ENCODE peak calls at places on chromosomes 12 and 14, in four cellular contexts. One of them, this sample, is unnamed. For H3K9me3, the result is how much of the 10 kb centered on the place peaks cover.

GRCh38 chr12:8493084-8493483 is 20.2 kb upstream of the CLEC4D start:
- DNase-seq in SK-N-SH: no peak
- DNase-seq in CD4-positive, CD25-positive, alpha-beta regulatory T cell: no peak
- DNase-seq in body of pancreas: peak
- DNase-seq in this sample: no peak

GRCh38 chr12:102527256-102527720 is 46.9 kb upstream of the IGF1 start:
- DNase-seq in body of pancreas: no peak
- DNase-seq in CD4-positive, CD25-positive, alpha-beta regulatory T cell: no peak
- DNase-seq in SK-N-SH: no peak
- DNase-seq in this sample: no peak

GRCh38 chr14:55477680-55478079 is 37.3 kb upstream of the TBPL2 start:
- DNase-seq in body of pancreas: peak
- DNase-seq in SK-N-SH: no peak
- DNase-seq in CD4-positive, CD25-positive, alpha-beta regulatory T cell: no peak
- DNase-seq in this sample: no peak

GRCh38 chr12:31662176-31662849 is 2.8 kb downstream of the ETFBKMT start:
- DNase-seq in body of pancreas: no peak
- DNase-seq in CD4-positive, CD25-positive, alpha-beta regulatory T cell: no peak
- DNase-seq in SK-N-SH: no peak
- DNase-seq in this sample: no peak

GRCh38 chr14:49879683-49880204 is 13.1 kb upstream of the ARF6 start:
- DNase-seq in SK-N-SH: peak
- DNase-seq in body of pancreas: peak
- DNase-seq in CD4-positive, CD25-positive, alpha-beta regulatory T cell: peak
- DNase-seq in this sample: no peak

GRCh38 chr14:92877757-92878431 is 45.1 kb upstream of the CHGA start:
- DNase-seq in body of pancreas: peak
- DNase-seq in SK-N-SH: no peak
- DNase-seq in CD4-positive, CD25-positive, alpha-beta regulatory T cell: no peak
- DNase-seq in this sample: no peak

GRCh38 chr12:92425152-92425551 is 277.6 kb upstream of the PLEKHG7 start:
- DNase-seq in body of pancreas: no peak
- DNase-seq in SK-N-SH: no peak
- DNase-seq in CD4-positive, CD25-positive, alpha-beta regulatory T cell: no peak
- DNase-seq in this sample: no peak

GRCh38 chr12:9363145-9363544 is 154.9 kb upstream of the PZP start:
- DNase-seq in body of pancreas: no peak
- DNase-seq in SK-N-SH: no peak
- DNase-seq in CD4-positive, CD25-positive, alpha-beta regulatory T cell: no peak
- DNase-seq in this sample: no peak

GRCh38 chr14:33932526-33933292 is 18.2 kb downstream of the EGLN3 start:
- DNase-seq in SK-N-SH: no peak
- DNase-seq in CD4-positive, CD25-positive, alpha-beta regulatory T cell: no peak
- DNase-seq in body of pancreas: no peak
- DNase-seq in this sample: no peak

GRCh38 chr12:109469516-109469915 is 7.6 kb downstream of the KCTD10 start:
- DNase-seq in body of pancreas: no peak
- DNase-seq in SK-N-SH: no peak
- DNase-seq in CD4-positive, CD25-positive, alpha-beta regulatory T cell: no peak
- DNase-seq in this sample: no peak

GRCh38 chr12:132354211-132354981 is 25.0 kb upstream of the GALNT9 start:
- DNase-seq in body of pancreas: no peak
- DNase-seq in SK-N-SH: no peak
- DNase-seq in CD4-positive, CD25-positive, alpha-beta regulatory T cell: no peak
- DNase-seq in this sample: no peak
- H3K9me3 ChIP-seq in body of pancreas: under half
- H3K9me3 ChIP-seq in SK-N-SH: under half
- H3K9me3 ChIP-seq in CD4-positive, CD25-positive, alpha-beta regulatory T cell: under half
- H3K9me3 ChIP-seq in this sample: under half

DNA sequence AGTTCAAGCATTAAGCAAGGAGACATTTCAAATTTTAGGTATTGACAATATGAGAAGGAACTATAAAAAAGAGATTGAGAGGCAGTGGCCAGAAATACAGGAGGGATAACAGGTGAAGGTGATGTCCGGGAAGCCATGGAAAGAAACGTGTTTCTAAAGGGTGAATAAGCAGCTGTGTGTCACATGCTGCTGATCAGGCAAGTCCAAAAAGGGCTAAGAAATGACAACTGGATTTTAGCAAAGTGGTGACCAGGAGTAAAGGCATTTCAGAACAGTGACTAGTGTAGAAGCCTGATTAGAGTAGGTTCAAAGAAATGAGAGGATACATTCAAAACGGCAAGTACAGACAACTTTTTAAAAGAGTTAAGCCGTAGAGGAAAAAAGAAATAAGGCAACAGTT is 204.3 kb upstream of the DIO2 start:
- DNase-seq in SK-N-SH: no peak
- DNase-seq in CD4-positive, CD25-positive, alpha-beta regulatory T cell: no peak
- DNase-seq in body of pancreas: no peak
- DNase-seq in this sample: no peak
- H3K4me3 ChIP-seq in SK-N-SH: no peak
- H3K4me3 ChIP-seq in CD4-positive, CD25-positive, alpha-beta regulatory T cell: no peak
- H3K4me3 ChIP-seq in body of pancreas: no peak
- H3K4me3 ChIP-seq in this sample: no peak

DNA sequence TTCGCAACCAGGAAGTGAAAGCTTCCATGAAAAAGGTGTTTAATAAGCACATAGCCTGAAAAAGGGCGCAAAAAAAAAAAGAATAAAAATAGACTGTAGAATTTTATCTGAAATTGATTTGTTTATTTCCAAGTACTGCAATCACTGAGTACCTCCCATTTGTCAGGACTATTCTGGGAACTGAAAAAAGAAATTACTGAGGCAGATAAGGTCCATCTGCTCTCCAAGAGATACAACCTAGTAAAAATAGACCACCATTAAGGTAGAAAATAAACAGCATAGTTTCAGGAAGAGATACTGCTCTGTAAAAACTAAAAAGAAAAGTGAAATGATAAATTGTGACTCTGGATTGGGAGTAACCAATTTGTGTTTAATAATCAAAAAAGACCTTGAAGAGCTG is 24.7 kb downstream of the OR4N2 start:
- DNase-seq in CD4-positive, CD25-positive, alpha-beta regulatory T cell: no peak
- DNase-seq in SK-N-SH: no peak
- DNase-seq in body of pancreas: no peak
- DNase-seq in this sample: no peak
- H3K9me3 ChIP-seq in CD4-positive, CD25-positive, alpha-beta regulatory T cell: under half
- H3K9me3 ChIP-seq in SK-N-SH: under half
- H3K9me3 ChIP-seq in body of pancreas: under half
- H3K9me3 ChIP-seq in this sample: under half

GRCh38 chr14:63357841-63358240 is 39.1 kb upstream of the GPHB5 start:
- DNase-seq in body of pancreas: no peak
- DNase-seq in SK-N-SH: no peak
- DNase-seq in CD4-positive, CD25-positive, alpha-beta regulatory T cell: no peak
- DNase-seq in this sample: no peak
- H3K4me3 ChIP-seq in body of pancreas: no peak
- H3K4me3 ChIP-seq in SK-N-SH: no peak
- H3K4me3 ChIP-seq in CD4-positive, CD25-positive, alpha-beta regulatory T cell: no peak
- H3K4me3 ChIP-seq in this sample: no peak

DNA sequence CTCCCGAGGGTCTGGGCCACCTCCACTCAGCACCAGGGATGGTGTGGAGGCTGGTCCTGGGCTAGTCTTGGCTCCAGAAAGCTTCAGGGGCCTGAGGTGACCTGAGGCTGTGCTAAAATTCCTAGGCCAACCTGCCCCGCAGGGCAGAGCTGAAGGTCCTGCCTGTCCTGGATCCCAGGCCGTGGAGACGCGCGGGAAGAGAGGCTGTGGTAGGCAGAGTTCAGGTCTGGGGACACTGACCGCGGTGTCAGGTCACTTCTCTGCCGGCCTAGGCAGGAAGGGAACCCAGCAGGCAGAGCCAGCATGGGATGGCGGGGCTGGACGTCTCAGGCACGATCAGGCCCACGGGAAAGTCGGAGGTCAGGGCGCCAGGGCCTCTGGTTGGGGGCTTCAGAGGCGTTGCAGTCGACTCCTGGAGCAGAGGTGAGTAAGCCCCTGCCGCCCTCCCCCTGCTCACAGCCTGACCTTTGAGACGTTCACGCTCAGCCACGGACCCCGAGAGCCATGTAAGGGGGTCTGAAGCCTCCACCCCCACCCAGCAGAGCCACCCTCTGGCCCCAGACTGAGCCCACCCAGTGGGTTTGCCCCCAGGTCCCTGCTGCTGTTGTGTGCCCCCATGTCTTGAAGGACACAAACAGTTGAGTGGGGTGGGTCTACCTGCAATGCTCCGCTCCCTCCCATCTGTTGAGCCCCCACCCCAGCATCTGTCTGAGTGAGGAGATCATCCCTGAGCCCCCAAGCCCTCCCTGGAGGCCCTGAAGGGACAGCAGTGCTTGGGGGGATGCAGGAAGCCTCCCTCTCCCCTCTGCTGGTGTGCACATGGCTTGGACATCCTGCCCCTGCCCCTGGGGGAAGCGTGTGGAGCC is 142.7 kb downstream of the KIF26A start:
- DNase-seq in CD4-positive, CD25-positive, alpha-beta regulatory T cell: no peak
- DNase-seq in body of pancreas: peak
- DNase-seq in SK-N-SH: no peak
- DNase-seq in this sample: no peak
- H3K9me3 ChIP-seq in CD4-positive, CD25-positive, alpha-beta regulatory T cell: under half
- H3K9me3 ChIP-seq in body of pancreas: under half
- H3K9me3 ChIP-seq in SK-N-SH: under half
- H3K9me3 ChIP-seq in this sample: under half

GRCh38 chr12:124422142-124422569 is 127.3 kb downstream of the RFLNA start:
- DNase-seq in SK-N-SH: no peak
- DNase-seq in CD4-positive, CD25-positive, alpha-beta regulatory T cell: no peak
- DNase-seq in body of pancreas: peak
- DNase-seq in this sample: peak
- H3K4me3 ChIP-seq in SK-N-SH: no peak
- H3K4me3 ChIP-seq in CD4-positive, CD25-positive, alpha-beta regulatory T cell: no peak
- H3K4me3 ChIP-seq in body of pancreas: no peak
- H3K4me3 ChIP-seq in this sample: no peak

GRCh38 chr12:34398706-34399630 is 376.7 kb downstream of the ALG10 start:
- DNase-seq in SK-N-SH: peak
- DNase-seq in body of pancreas: peak
- DNase-seq in CD4-positive, CD25-positive, alpha-beta regulatory T cell: no peak
- DNase-seq in this sample: peak
- H3K9me3 ChIP-seq in SK-N-SH: under half
- H3K9me3 ChIP-seq in body of pancreas: half or more
- H3K9me3 ChIP-seq in CD4-positive, CD25-positive, alpha-beta regulatory T cell: under half
- H3K9me3 ChIP-seq in this sample: half or more

This sample was measured in lung.